ENCODE peak calls at places on chromosomes 2 and 18, in eight cellular contexts. D, Y, H, T, J, L, P and C are unnamed samples.

GRCh38 chr18:63234839-63235238 is 84.7 kb downstream of the BCL2 start:
- ATAC-seq in D (peak; percentile 58), Y (peak; percentile 68), H (no peak), T (no peak), J (no peak), L (no peak), P (peak; percentile 47), C (no peak)

GRCh38 chr2:206198677-206199076 is 39.0 kb downstream of the EEF1B2 start:
- ATAC-seq in D (no peak), Y (no peak), H (no peak), T (no peak), J (no peak), L (peak; percentile 83), P (no peak), C (no peak)

GRCh38 chr2:204072443-204073324 is 136.1 kb downstream of the ICOS start:
- ATAC-seq in D (peak; percentile 71), Y (no peak), H (peak; percentile 74), T (peak; percentile 79), J (no peak), L (peak; percentile 38), P (peak; percentile 89), C (no peak)

GRCh38 chr18:47404845-47405244 is 153.4 kb upstream of the SKOR2 start:
- ATAC-seq in D (no peak), Y (no peak), H (no peak), T (no peak), J (no peak), L (no peak), P (no peak), C (no peak)

GRCh38 chr2:223582001-223582400 is 20.2 kb downstream of the SCG2 start:
- ATAC-seq in D (no peak), Y (no peak), H (no peak), T (no peak), J (no peak), L (no peak), P (no peak), C (no peak)

GRCh38 chr2:135662088-135662487 is 79.6 kb upstream of the UBXN4 start:
- ATAC-seq in D (peak; percentile 46), Y (no peak), H (no peak), T (no peak), J (no peak), L (no peak), P (peak; percentile 87), C (no peak)

GRCh38 chr2:144240656-144241339 is 279.1 kb downstream of the ZEB2 start:
- ATAC-seq in D (peak; percentile 74), Y (no peak), H (peak; percentile 43), T (no peak), J (no peak), L (no peak), P (peak; percentile 80), C (peak; percentile 94)

GRCh38 chr18:66638856-66639621 is 35.1 kb upstream of the CDH19 start:
- ATAC-seq in D (no peak), Y (peak; percentile 66), H (peak; percentile 64), T (no peak), J (no peak), L (peak; percentile 65), P (no peak), C (no peak)

GRCh38 chr2:68121873-68122679 is 35.6 kb upstream of the PNO1 start:
- ATAC-seq in D (peak; percentile 27), Y (peak; percentile 81), H (peak; percentile 95), T (peak; percentile 63), J (peak; percentile 87), L (peak; percentile 92), P (no peak), C (no peak)